ENCODE peak calls at places on chromosome X, in four cellular contexts. Q is mammary epithelial cell; S is tibial artery; V is CD8-positive, alpha-beta T cell. A is an unnamed sample.

GRCh38 chrX:70439016-70439415 is 5.6 kb upstream of the DLG3 start:
- DNase-seq in Q (no peak), S (no peak), V (no peak), A (no peak)

GRCh38 chrX:77597090-77597489 is 149.9 kb downstream of the FGF16 start:
- DNase-seq in Q (peak; percentile 8), S (no peak), V (no peak), A (no peak)

GRCh38 chrX:19557816-19558215 is 42.5 kb upstream of the MAP3K15 start:
- DNase-seq in Q (no peak), S (no peak), V (no peak), A (no peak)

GRCh38 chrX:88425739-88426138 is 321.3 kb upstream of the CPXCR1 start:
- DNase-seq in Q (no peak), S (no peak), V (no peak), A (no peak)

GRCh38 chrX:102849396-102849795 is 87.7 kb upstream of the RAB40AL start:
- DNase-seq in Q (no peak), S (no peak), V (no peak), A (no peak)

GRCh38 chrX:7788334-7788733 is 54.6 kb upstream of the VCX start:
- DNase-seq in Q (peak; percentile 16), S (no peak), V (no peak), A (no peak)

GRCh38 chrX:123561439-123562215 is 171.2 kb downstream of the THOC2 start:
- DNase-seq in Q (no peak), S (no peak), V (no peak), A (no peak)

GRCh38 chrX:10633722-10634121 is 13.3 kb upstream of the MID1 start:
- DNase-seq in Q (peak; percentile 90), S (no peak), V (no peak), A (peak; percentile 22)

GRCh38 chrX:40099046-40099968 is 1.5 kb upstream of the BCOR start:
- DNase-seq in Q (no peak), S (peak; percentile 77), V (peak; percentile 43), A (peak; percentile 56)

GRCh38 chrX:136880003-136880451 is 498 bp downstream of the RBMX start:
- DNase-seq in Q (no peak), S (no peak), V (peak; percentile 8), A (peak; percentile 24)

GRCh38 chrX:3346436-3347329 is at the start of gene MXRA5:
- DNase-seq in Q (peak; percentile 36), S (no peak), V (no peak), A (no peak)

GRCh38 chrX:18010251-18010650 is 149.2 kb upstream of the RAI2 start:
- DNase-seq in Q (no peak), S (no peak), V (no peak), A (no peak)

GRCh38 chrX:19954707-19955106 is 36.2 kb downstream of the BCLAF3 start:
- DNase-seq in Q (no peak), S (no peak), V (no peak), A (no peak)

GRCh38 chrX:124475358-124475757 is 129.0 kb downstream of the SH2D1A start:
- DNase-seq in Q (no peak), S (no peak), V (no peak), A (no peak)

GRCh38 chrX:71105638-71106037 is 902 bp downstream of the CXorf65 start:
- DNase-seq in Q (no peak), S (no peak), V (no peak), A (no peak)

GRCh38 chrX:151725338-151725614 is 9.3 kb upstream of the CNGA2 start:
- DNase-seq in Q (no peak), S (no peak), V (no peak), A (no peak)

GRCh38 chrX:103774070-103774642 is 2.5 kb upstream of the PLP1 start:
- DNase-seq in Q (peak; percentile 32), S (no peak), V (no peak), A (peak; percentile 7)

GRCh38 chrX:17812763-17813162 is 48.3 kb downstream of the RAI2 start:
- DNase-seq in Q (no peak), S (no peak), V (no peak), A (peak; percentile 13)

GRCh38 chrX:38879631-38880220 is 78.5 kb downstream of the MID1IP1 start:
- DNase-seq in Q (peak; percentile 51), S (no peak), V (no peak), A (no peak)

GRCh38 chrX:74119016-74119910 is 184.7 kb upstream of the ZCCHC13 start:
- DNase-seq in Q (peak; percentile 53), S (no peak), V (no peak), A (peak; percentile 46)

GRCh38 chrX:70398899-70399298 is 24.2 kb upstream of the GDPD2 start:
- DNase-seq in Q (no peak), S (no peak), V (no peak), A (no peak)

GRCh38 chrX:101749436-101749835 is 89.8 kb upstream of the ARMCX2 start:
- DNase-seq in Q (no peak), S (no peak), V (no peak), A (no peak)

GRCh38 chrX:123773258-123773978 is 40.6 kb upstream of the THOC2 start:
- DNase-seq in Q (peak; percentile 32), S (no peak), V (no peak), A (no peak)

GRCh38 chrX:48558270-48558669 is 16.0 kb upstream of the RBM3 start:
- DNase-seq in Q (peak; percentile 87), S (no peak), V (no peak), A (no peak)

GRCh38 chrX:39513836-39514235 is 583.9 kb downstream of the BCOR start:
- DNase-seq in Q (no peak), S (no peak), V (no peak), A (no peak)

GRCh38 chrX:48927736-48928382 is 9.0 kb upstream of the PIM2 start:
- DNase-seq in Q (no peak), S (no peak), V (no peak), A (no peak)

GRCh38 chrX:74593593-74593992 is 20.8 kb downstream of the RLIM start:
- DNase-seq in Q (no peak), S (no peak), V (no peak), A (no peak)

DNA sequence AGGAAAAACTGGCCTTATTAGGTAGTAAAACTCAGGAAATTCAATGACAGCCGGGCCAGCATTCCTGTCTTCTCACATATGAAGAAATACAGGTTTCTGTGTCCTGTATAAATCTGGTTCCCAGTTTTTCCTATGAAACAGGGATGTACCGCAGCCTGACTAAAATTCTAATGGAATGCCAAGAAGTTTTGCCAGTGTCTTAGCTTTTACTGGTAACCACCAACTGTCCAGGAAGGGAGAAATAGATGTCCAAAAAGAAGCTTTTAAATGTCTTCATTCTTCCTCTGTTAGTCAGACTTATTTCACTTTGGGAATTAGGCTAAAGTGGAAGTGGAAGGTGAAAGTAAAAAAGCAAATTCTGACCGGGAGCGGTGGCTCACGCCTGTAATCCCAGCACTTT is 108.0 kb upstream of the TBL1X start:
- DNase-seq in Q (no peak), S (no peak), V (no peak), A (no peak)
- H3K4me1 ChIP-seq in Q (no peaks in the 10 kb centered on the region), S (no peaks in the 10 kb centered on the region), V (peaks cover 23% of the 10 kb centered on the region), A (no peaks in the 10 kb centered on the region)

DNA sequence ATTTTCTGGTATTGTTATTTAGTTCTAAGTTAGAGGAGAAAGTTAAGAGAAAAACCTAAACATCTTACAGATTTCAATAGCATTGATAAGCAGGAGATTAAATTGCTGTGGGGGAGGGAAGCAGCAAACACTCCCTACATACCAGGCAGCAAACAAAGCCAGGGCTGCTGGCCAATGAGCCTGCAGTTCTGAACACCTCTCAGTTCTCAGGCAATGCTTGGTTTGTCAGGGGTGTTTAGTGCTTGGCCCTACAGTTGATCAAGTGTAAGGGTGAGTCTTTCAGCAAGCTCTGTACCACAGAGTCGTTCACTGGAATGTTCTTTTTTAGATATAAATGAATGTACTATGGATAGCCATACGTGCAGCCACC is 38.6 kb downstream of the EGFL6 start:
- DNase-seq in Q (peak; percentile 66), S (no peak), V (no peak), A (no peak)
- H3K27me3 ChIP-seq in Q (no peaks in the 10 kb centered on the region), S (no peaks in the 10 kb centered on the region), V (no peaks in the 10 kb centered on the region), A (no peaks in the 10 kb centered on the region)

DNA sequence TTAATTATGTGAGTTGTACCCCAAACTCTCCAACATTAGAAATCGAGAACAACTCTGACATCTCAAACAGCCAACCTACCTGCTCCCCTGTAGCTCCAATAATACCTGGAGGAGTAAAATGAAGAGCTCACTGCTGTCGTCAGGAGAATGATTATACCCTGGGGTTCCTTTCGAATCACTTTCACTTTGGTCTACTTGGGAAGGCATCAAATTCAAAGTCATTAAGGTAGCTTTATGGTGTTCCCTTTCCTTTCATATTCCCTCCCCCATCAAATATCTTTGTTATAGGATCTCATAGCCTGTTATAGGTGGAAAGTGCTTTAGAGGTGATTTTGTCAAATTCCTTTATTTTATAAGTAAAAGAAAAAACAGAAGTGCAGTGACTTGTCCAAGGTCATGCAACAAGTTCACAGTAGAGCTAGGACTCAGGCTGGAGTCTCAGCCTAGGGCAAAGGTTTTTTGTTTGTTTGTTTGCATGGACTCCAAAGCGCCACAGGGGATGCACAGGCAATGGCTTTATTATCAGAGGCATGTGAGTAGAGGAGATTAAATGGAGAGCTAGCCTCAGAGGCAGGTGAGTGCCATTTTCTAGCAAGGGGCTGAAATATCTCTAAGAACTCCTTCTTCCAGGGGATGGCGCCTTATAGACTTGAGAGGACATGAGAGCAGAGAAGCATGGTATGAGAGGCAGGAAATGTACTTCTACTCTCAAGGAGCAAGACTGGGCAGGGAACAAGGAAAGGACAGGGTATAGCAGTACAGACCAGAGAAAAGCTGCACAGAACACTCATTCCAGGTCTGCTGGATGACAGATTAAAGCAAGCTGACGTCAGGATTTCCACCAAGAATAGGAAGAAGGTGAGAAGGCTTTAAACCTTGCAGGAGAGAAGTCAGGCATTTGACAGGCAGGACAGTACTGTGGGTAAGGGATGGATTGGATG is 262.1 kb upstream of the GPC4 start:
- DNase-seq in Q (no peak), S (no peak), V (no peak), A (no peak)
- TF ChIP-seq CTCF in Q (no peak), S (no peak), V (no peak), A (no peak)

DNA sequence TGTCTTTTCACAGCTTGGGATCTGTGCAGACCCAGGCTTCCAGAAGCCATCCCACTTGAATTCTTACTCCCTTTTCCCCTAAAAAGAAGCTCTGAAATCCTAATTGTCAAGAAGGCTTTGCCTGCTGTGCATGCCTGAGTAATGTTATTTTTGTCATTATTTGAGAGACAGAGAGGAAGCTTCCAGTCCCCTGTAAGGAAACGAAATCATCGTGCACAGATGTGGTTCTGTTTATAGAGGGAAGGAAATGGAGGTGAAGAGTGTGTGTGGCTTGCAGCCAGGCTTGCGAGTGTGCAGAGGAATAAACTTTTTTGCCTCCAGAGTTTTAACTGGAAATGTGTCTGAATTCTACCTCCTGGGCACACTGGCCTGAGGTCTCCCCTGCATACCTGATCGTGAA is 70.2 kb downstream of the TBL1X start:
- DNase-seq in Q (no peak), S (no peak), V (no peak), A (no peak)
- H3K4me1 ChIP-seq in Q (no peaks in the 10 kb centered on the region), S (no peaks in the 10 kb centered on the region), V (peaks cover 31% of the 10 kb centered on the region), A (no peaks in the 10 kb centered on the region)

GRCh38 chrX:154397888-154398667 is at the start of gene RPL10:
- DNase-seq in Q (peak; percentile 94), S (peak; percentile 98), V (peak; percentile 78), A (peak; percentile 95)
- H3K27me3 ChIP-seq in Q (no peaks in the 10 kb centered on the region), S (no peaks in the 10 kb centered on the region), V (no peaks in the 10 kb centered on the region), A (peaks cover 2% of the 10 kb centered on the region)

GRCh38 chrX:53244610-53245009 is 19.6 kb upstream of the KDM5C start:
- DNase-seq in Q (no peak), S (no peak), V (no peak), A (no peak)
- TF ChIP-seq CTCF in Q (peak; percentile 20), S (no peak), V (peak; percentile 36), A (no peak)

GRCh38 chrX:46582325-46582724 is 8.8 kb downstream of the CHST7 start:
- DNase-seq in Q (peak; percentile 37), S (no peak), V (no peak), A (no peak)
- H3K4me1 ChIP-seq in Q (peaks cover 19% of the 10 kb centered on the region), S (no peaks in the 10 kb centered on the region), V (no peaks in the 10 kb centered on the region), A (no peaks in the 10 kb centered on the region)

A was measured in BE2C.